ENCODE peak calls at places on chromosomes 16 and 17, in four cellular contexts. C is H1, M is mesendoderm, I is IMR-90. P is an unnamed sample. For H3K4me1, the result is how much of the 10 kb centered on the place peaks cover.

GRCh38 chr17:9072626-9073339 is 51.5 kb downstream of the NTN1 start:
- DNase-seq in C (no peak), M (no peak), I (no peak), P (peak)

GRCh38 chr16:73231379-73231778 is 183.5 kb upstream of the ZFHX3 start:
- DNase-seq in C (no peak), M (peak), I (no peak), P (no peak)

GRCh38 chr16:80092686-80093085 is 448.1 kb upstream of the DYNLRB2 start:
- DNase-seq in C (no peak), M (no peak), I (no peak), P (no peak)

GRCh38 chr16:62253926-62254325 is 217.7 kb upstream of the CDH8 start:
- DNase-seq in C (no peak), M (no peak), I (no peak), P (no peak)

GRCh38 chr17:2101448-2102257 is 46.8 kb downstream of the HIC1 start:
- DNase-seq in C (no peak), M (no peak), I (no peak), P (no peak)

GRCh38 chr17:72592242-72592966 is 471.6 kb downstream of the SOX9 start:
- DNase-seq in C (peak), M (peak), I (peak), P (peak)

GRCh38 chr17:50684612-50685333 is 22.9 kb downstream of the ANKRD40 start:
- DNase-seq in C (no peak), M (peak), I (no peak), P (no peak)

GRCh38 chr16:56408379-56409098 is 16.8 kb downstream of the AMFR start:
- DNase-seq in C (no peak), M (no peak), I (no peak), P (no peak)

GRCh38 chr17:34437188-34437587 is 74.2 kb upstream of the CCL1 start:
- DNase-seq in C (no peak), M (no peak), I (no peak), P (no peak)

GRCh38 chr16:48879173-48879926 is 269.4 kb upstream of the N4BP1 start:
- DNase-seq in C (no peak), M (no peak), I (no peak), P (no peak)

GRCh38 chr17:82244413-82245140 is 15.7 kb downstream of the SLC16A3 start:
- DNase-seq in C (no peak), M (no peak), I (no peak), P (no peak)

GRCh38 chr17:28230011-28230410 is 89.0 kb upstream of the TMEM97 start:
- DNase-seq in C (no peak), M (peak), I (no peak), P (no peak)

GRCh38 chr17:61412860-61413653 is 13.4 kb downstream of the TBX2 start:
- DNase-seq in C (no peak), M (peak), I (no peak), P (peak)

GRCh38 chr17:81601525-81602120 is 35.3 kb downstream of the NPLOC4 start:
- DNase-seq in C (peak), M (peak), I (peak), P (peak)

GRCh38 chr17:43570518-43570928 is 24.4 kb upstream of the ETV4 start:
- DNase-seq in C (no peak), M (no peak), I (peak), P (no peak)

GRCh38 chr16:55843105-55843395 is 10.2 kb upstream of the CES1 start:
- DNase-seq in C (no peak), M (no peak), I (no peak), P (no peak)

DNA sequence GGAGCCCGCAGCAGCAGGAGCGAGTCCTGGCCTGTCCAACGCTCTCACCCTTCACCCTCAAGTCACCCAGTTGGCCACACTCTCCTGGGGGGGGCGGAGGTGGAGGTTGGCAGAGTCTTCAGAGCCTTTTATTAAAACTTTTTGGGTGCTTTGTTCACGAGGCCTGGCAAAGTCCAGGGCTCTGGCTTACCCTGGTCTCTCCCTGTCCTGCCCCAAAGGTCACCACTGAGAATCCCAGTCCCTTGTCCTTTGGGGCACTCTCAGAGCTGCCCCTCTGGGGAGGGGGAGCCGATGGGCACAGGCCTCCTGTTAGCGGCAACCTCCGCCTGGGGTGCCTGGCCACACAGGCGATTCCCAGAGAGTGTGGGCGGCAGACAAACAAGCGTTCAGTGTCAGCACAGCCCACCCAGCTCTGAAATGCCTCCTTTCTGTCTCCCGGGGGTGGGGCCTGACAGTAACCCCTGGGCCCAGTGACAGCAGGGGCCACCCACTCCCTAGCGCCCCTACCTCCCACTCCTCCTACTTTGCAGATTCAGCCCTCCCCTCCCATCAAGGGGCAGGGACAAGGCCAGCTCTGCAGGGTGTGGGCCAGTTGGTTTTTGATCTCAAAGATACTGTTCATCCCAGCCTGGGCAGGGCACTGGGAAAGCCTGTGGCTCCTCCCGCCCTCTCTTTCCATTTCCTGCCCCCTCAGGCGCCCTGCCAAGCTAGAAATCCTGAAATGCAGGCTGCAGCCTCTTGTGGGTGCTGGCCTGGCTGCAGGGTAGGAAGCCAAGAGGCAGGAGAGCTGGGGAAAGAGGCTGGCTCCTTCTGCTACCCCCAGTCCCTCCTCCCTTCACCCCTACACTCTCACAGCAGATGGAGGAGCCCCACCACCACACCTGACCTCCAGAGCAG is 36.6 kb upstream of the EMP2 start:
- DNase-seq in C (peak), M (peak), I (peak), P (peak)
- H2BK5ac ChIP-seq in C (peak), M (no peak), I (no peak), P (no peak)

DNA sequence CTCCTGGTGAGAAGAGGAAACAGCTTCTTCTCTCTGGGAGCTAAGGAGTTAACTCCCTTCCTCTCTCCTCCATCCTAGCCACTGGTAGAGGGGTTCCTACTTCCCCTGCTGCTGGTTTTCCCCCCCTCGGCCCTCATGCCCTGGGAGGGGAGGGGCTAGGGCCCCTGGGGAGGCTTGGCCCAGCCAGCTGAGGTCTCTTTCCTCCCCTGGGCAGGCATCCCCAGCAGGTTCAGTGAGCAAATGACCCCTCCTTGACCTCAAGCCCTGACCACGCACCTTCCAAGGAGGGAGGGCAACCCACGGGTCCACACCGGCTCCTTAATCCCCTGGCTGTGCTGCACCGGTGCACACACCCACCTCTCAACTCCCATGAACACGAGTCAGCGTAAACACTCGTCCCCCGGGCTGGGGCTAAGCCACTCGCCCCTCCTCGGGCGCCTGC is 33.9 kb downstream of the SRCIN1 start:
- DNase-seq in C (no peak), M (no peak), I (no peak), P (peak)
- H4K5ac ChIP-seq in C (no peak), M (no peak), I (no peak), P (no peak)

GRCh38 chr16:85166699-85167588 is 54.7 kb upstream of the CIBAR2 start:
- DNase-seq in C (no peak), M (no peak), I (no peak), P (no peak)

GRCh38 chr16:85166281-85166680 is 54.0 kb upstream of the CIBAR2 start:
- DNase-seq in C (no peak), M (no peak), I (peak), P (no peak)

GRCh38 chr16:85169333-85170065 is 57.2 kb upstream of the CIBAR2 start:
- DNase-seq in C (no peak), M (peak), I (no peak), P (no peak)

GRCh38 chr16:85168732-85169256 is 56.5 kb upstream of the CIBAR2 start:
- DNase-seq in C (peak), M (peak), I (peak), P (no peak)

DNA sequence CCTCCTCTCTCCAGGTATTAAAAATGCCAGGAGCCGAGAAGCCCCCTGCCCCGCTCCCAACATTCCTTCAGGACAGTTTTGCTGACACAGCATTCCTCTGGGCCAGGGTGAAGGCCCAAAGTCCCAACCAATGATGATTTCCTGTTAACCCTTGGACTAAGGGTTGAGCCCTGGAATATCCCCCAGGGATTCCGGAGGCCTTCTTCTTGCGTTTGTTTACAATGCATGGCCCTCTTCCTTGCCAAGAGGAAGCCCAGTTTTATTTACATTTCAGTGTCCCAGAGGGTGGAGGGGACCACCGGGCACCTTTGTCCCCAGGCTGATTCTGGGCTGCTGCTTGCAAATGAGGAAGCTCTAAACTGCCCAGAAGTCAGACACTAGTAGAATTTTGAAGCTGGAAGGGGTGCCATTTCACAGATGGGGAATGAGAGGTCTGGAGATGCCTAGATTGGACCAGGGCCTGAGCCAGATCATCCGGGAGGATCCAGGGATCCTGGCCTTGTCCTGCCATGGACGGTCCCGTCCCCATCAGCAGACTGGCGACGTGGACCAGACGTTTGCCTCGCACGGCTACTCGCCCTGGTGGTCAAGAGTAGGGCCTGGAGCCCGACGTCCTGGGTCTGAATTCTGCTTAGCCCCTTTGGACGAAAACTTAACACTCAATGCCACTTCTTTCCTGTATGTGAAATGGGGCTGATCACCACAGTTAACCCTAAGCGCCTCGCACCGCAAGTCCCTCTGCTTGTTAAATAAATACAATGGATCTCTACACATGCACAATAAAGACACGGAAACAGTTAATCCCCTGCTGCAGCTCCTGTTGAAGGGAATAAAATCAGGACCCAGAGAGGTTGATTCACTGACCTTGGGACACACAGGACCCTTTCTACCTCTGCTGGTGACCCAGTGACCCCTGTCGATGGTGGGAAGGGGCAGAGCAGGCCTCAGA is 55.6 kb upstream of the CIBAR2 start:
- DNase-seq in C (no peak), M (peak), I (no peak), P (no peak)
- H3K4me1 ChIP-seq in C (under half), M (under half), I (under half), P (under half)

GRCh38 chr16:1509307-1510221 is 16.4 kb downstream of the TELO2 start:
- DNase-seq in C (no peak), M (no peak), I (no peak), P (no peak)

GRCh38 chr16:1510941-1511351 is 17.8 kb downstream of the TELO2 start:
- DNase-seq in C (no peak), M (peak), I (no peak), P (peak)

GRCh38 chr16:1510272-1510671 is 17.1 kb downstream of the TELO2 start:
- DNase-seq in C (no peak), M (no peak), I (no peak), P (no peak)

GRCh38 chr16:1506494-1507213 is 13.5 kb downstream of the TELO2 start:
- DNase-seq in C (no peak), M (no peak), I (no peak), P (no peak)

GRCh38 chr16:1508494-1509167 is 15.5 kb downstream of the TELO2 start:
- DNase-seq in C (no peak), M (no peak), I (no peak), P (no peak)
- H2BK5ac ChIP-seq in C (no peak), M (no peak), I (no peak), P (no peak)

DNA sequence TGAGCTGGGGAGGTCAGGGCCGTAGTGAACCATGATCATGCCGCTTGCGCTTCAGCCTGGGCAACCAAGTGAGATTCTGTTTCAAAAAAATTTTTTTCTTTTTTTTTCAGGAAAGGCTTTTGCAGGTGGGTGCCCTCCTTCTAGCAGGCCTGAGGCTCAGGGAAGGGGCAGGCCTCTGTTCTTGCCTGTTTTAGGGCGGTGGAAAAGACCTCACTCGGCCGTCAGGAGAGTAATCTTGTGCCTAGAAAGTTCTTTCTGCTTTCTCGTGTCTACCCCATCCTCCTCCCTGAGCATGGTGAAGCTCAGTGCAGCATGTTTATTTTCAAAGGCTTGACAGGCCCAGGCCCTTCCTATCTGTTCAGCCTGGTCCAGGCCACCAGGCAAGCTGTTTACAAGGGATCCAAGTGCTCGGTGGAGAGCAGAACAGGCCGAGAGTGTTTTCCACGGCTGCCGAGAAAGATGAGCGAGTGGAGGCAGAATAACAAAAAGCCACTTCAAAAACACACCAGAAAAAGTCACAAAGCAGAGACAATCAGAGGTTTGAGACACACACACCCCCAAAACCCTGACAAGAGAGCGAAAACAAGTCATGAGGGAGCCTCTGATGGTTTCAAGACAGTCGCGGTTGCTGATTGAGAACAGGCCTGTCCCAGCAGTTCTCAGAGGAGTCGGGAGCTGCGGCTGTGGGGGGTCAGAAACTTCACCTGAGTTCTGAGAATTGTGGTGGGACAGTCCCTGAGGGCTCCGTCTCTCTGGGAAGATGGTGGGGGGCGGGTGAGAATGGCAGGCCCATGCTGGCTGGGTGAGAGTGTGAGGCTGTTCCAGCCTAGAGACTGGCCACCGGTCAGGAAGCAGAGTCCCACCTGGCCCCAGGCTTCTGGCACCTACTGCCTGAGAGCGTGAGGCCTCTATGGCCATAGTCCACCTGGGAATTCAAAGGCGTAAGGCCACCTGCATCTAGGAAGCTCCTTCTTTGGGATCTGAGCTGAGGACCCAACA is 37.5 kb upstream of the CCR7 start:
- DNase-seq in C (no peak), M (no peak), I (no peak), P (no peak)
- H4K5ac ChIP-seq in C (no peak), M (no peak), I (no peak), P (no peak)

GRCh38 chr16:11202260-11203091 is 53.5 kb downstream of the SOCS1 start:
- DNase-seq in C (no peak), M (no peak), I (peak), P (no peak)
- H3K4me1 ChIP-seq in C (under half), M (under half), I (under half), P (under half)

GRCh38 chr17:47275245-47275984 is 21.8 kb downstream of the ITGB3 start:
- DNase-seq in C (peak), M (peak), I (peak), P (peak)

GRCh38 chr17:47270946-47271705 is 17.5 kb downstream of the ITGB3 start:
- DNase-seq in C (no peak), M (no peak), I (no peak), P (no peak)

GRCh38 chr17:47274319-47275069 is 20.9 kb downstream of the ITGB3 start:
- DNase-seq in C (no peak), M (peak), I (no peak), P (no peak)

GRCh38 chr17:47272491-47272890 is 18.9 kb downstream of the ITGB3 start:
- DNase-seq in C (no peak), M (no peak), I (no peak), P (no peak)

GRCh38 chr17:47273245-47273644 is 19.6 kb downstream of the ITGB3 start:
- DNase-seq in C (no peak), M (no peak), I (no peak), P (no peak)
- H2BK5ac ChIP-seq in C (no peak), M (no peak), I (no peak), P (no peak)

DNA sequence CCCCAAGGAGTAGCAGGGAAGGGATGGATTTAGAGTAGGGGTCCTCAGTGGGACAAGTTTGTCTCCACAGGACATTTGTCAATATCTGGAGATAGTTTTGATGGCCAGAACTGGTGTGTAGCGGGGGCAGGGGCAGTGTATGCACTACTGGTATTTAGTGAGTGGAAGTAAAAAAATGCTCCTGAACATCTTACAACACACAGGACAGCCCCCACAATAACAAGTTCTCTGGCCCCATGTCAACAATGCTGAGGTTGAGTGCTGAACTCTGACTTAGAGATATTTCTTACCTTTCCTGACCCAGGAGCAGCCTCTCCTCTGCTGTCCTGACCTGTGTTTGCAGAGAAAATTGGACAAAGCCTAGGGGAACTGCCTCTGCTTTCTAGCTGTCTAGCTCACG is 365.8 kb downstream of the HAPSTR1 start:
- DNase-seq in C (no peak), M (no peak), I (no peak), P (no peak)
- H4K5ac ChIP-seq in C (no peak), M (no peak), I (no peak), P (no peak)